ENCODE peak calls at places on chromosome 15, in nine cellular contexts. V, S, X, I, K, D, C, M and O are unnamed samples.

GRCh38 chr15:45091581-45091980 is 22.4 kb downstream of the DUOX2 start:
- DNase-seq in M (no peak), D (no peak), I (no peak), V (no peak), X (no peak), C (no peak), S (no peak), K (no peak), O (no peak)

GRCh38 chr15:66408690-66409089 is 22.0 kb downstream of the MAP2K1 start:
- DNase-seq in I (no peak), S (no peak), V (no peak), X (no peak), D (no peak), M (no peak), K (no peak), C (no peak), O (no peak)

GRCh38 chr15:100596792-100597191 is 5.2 kb downstream of the LINS1 start:
- DNase-seq in I (no peak), V (no peak), D (no peak), M (no peak), C (no peak), S (peak), X (peak), K (no peak), O (no peak)

GRCh38 chr15:29064290-29064689 is 178.5 kb downstream of the APBA2 start:
- DNase-seq in V (no peak), I (no peak), M (peak), C (no peak), K (no peak), D (no peak), S (no peak), X (no peak), O (no peak)

GRCh38 chr15:95377251-95377852 is 953.1 kb upstream of the NR2F2 start:
- DNase-seq in C (no peak), V (no peak), X (no peak), M (no peak), I (no peak), K (no peak), D (no peak), S (no peak), O (no peak)

GRCh38 chr15:75493732-75494131 is 42.2 kb upstream of the SIN3A start:
- DNase-seq in M (no peak), V (no peak), I (no peak), C (no peak), K (no peak), S (no peak), X (no peak), D (no peak), O (no peak)

GRCh38 chr15:67838789-67839332 is 984 bp downstream of the RNU6-1 start:
- DNase-seq in M (peak), C (no peak), D (peak), K (peak), V (peak), S (peak), X (no peak), I (no peak), O (no peak)

GRCh38 chr15:70566047-70566835 is 197.1 kb downstream of the UACA start:
- DNase-seq in I (no peak), V (peak), K (no peak), D (no peak), M (no peak), X (no peak), S (no peak), C (no peak), O (no peak)

GRCh38 chr15:25410649-25411048 is 28.2 kb downstream of the UBE3A start:
- DNase-seq in C (no peak), I (no peak), S (no peak), K (no peak), D (no peak), X (no peak), V (peak), M (no peak), O (no peak)

GRCh38 chr15:26841514-26841913 is 25.3 kb upstream of the GABRA5 start:
- DNase-seq in D (peak), K (no peak), M (no peak), I (no peak), X (no peak), S (no peak), C (no peak), V (no peak), O (no peak)

GRCh38 chr15:70361891-70362290 is 264.2 kb upstream of the TLE3 start:
- DNase-seq in S (peak), C (no peak), X (no peak), D (peak), V (no peak), I (no peak), K (no peak), M (no peak), O (no peak)

GRCh38 chr15:70584838-70585706 is 178.3 kb downstream of the UACA start:
- DNase-seq in X (no peak), M (no peak), V (peak), S (peak), K (peak), I (peak), D (no peak), C (no peak), O (peak)

GRCh38 chr15:51030649-51031316 is 63.9 kb downstream of the TNFAIP8L3 start:
- DNase-seq in D (no peak), K (peak), I (no peak), X (no peak), C (peak), M (no peak), S (no peak), V (peak), O (no peak)

GRCh38 chr15:90029024-90029423 is 27.9 kb downstream of the ZNF710 start:
- DNase-seq in C (no peak), I (no peak), V (no peak), X (no peak), K (peak), M (no peak), S (no peak), D (no peak), O (no peak)

GRCh38 chr15:74869726-74870407 is 3.3 kb downstream of the SCAMP2 start:
- DNase-seq in M (no peak), S (peak), C (no peak), I (no peak), V (no peak), X (no peak), K (no peak), D (peak), O (no peak)

GRCh38 chr15:79168922-79169322 is 78.3 kb upstream of the RASGRF1 start:
- DNase-seq in X (no peak), D (no peak), I (no peak), V (peak), M (peak), C (peak), K (peak), S (no peak), O (no peak)